ENCODE peak calls at places on chromosomes 7 and 10, in six cellular contexts. K, O, F, J, S and D are unnamed samples. For H3F3A, the result is how much of the 10 kb centered on the place peaks cover.

GRCh38 chr10:43078986-43079273 is 2.1 kb downstream of the RET start:
- DNase-seq in J (no peak), F (peak), S (peak), O (no peak), K (peak), D (no peak)

GRCh38 chr7:71705901-71706300 is 574.0 kb downstream of the GALNT17 start:
- DNase-seq in S (no peak), J (no peak), O (no peak), F (no peak), K (no peak), D (no peak)

GRCh38 chr7:40721344-40721949 is 586.6 kb downstream of the SUGCT start:
- DNase-seq in F (no peak), J (no peak), K (no peak), S (no peak), O (no peak), D (no peak)

GRCh38 chr7:35758421-35758820 is 42.4 kb upstream of the SEPTIN7 start:
- DNase-seq in F (no peak), O (no peak), S (peak), K (peak), J (no peak), D (no peak)

GRCh38 chr10:69483988-69484387 is 32.7 kb downstream of the TSPAN15 start:
- DNase-seq in K (no peak), S (no peak), F (peak), O (no peak), J (no peak), D (no peak)

GRCh38 chr7:16697507-16698199 is 51.7 kb downstream of the BZW2 start:
- DNase-seq in K (no peak), S (no peak), O (peak), J (no peak), F (peak), D (no peak)

GRCh38 chr10:17548162-17548561 is 69.0 kb downstream of the HACD1 start:
- DNase-seq in F (no peak), S (no peak), O (no peak), J (no peak), K (no peak), D (no peak)

GRCh38 chr7:140049339-140050024 is 13.3 kb downstream of the PARP12 start:
- DNase-seq in K (no peak), J (peak), F (no peak), O (peak), S (no peak), D (peak)

GRCh38 chr10:92492748-92493240 is 81.1 kb downstream of the IDE start:
- DNase-seq in F (no peak), K (no peak), S (no peak), J (peak), O (no peak), D (no peak)

GRCh38 chr10:21497177-21497807 is 28.2 kb downstream of the SKIDA1 start:
- DNase-seq in O (peak), K (peak), S (peak), J (peak), F (peak), D (peak)

GRCh38 chr10:43648392-43649148 is at the start of gene ZNF32:
- DNase-seq in J (peak), S (peak), O (peak), K (peak), F (peak), D (peak)

GRCh38 chr10:126110434-126110833 is 214.1 kb downstream of the FANK1 start:
- DNase-seq in K (no peak), J (no peak), O (no peak), F (peak), S (no peak), D (no peak)

GRCh38 chr7:156005202-156005821 is 193.0 kb upstream of the SHH start:
- DNase-seq in F (no peak), S (no peak), J (no peak), K (no peak), O (no peak), D (no peak)

GRCh38 chr10:7756360-7756992 is 31.3 kb downstream of the KIN start:
- DNase-seq in O (no peak), F (peak), S (peak), K (peak), J (peak), D (peak)

GRCh38 chr10:132707121-132707775 is 78.7 kb downstream of the NKX6-2 start:
- DNase-seq in O (no peak), J (no peak), F (no peak), S (no peak), K (no peak), D (no peak)

GRCh38 chr7:2785071-2785500 is 59.0 kb downstream of the GNA12 start:
- DNase-seq in F (peak), K (no peak), S (no peak), O (peak), J (no peak), D (no peak)

GRCh38 chr7:158240801-158241200 is 346.8 kb downstream of the PTPRN2 start:
- DNase-seq in S (no peak), F (no peak), J (no peak), K (no peak), O (no peak), D (no peak)

GRCh38 chr10:3757638-3758490 is 27.1 kb downstream of the KLF6 start:
- DNase-seq in J (peak), F (peak), O (peak), S (no peak), K (no peak), D (peak)

GRCh38 chr7:151088019-151088855 is 2.0 kb downstream of the AGAP3 start:
- DNase-seq in K (peak), O (no peak), F (peak), S (peak), J (peak), D (no peak)

GRCh38 chr10:98599032-98599610 is 152.4 kb upstream of the HPS1 start:
- DNase-seq in F (no peak), O (no peak), J (no peak), K (no peak), S (no peak), D (no peak)

GRCh38 chr10:58514102-58514472 is 1.4 kb downstream of the BICC1 start:
- DNase-seq in J (peak), S (no peak), O (no peak), K (no peak), F (peak), D (no peak)

GRCh38 chr7:44994877-44995554 is 5.0 kb upstream of the CCM2 start:
- DNase-seq in K (no peak), S (no peak), F (no peak), O (no peak), J (no peak), D (peak)
- TF ChIP-seq EZH2 in K (no peak), S (no peak), F (no peak), O (no peak), J (no peak), D (no peak)

DNA sequence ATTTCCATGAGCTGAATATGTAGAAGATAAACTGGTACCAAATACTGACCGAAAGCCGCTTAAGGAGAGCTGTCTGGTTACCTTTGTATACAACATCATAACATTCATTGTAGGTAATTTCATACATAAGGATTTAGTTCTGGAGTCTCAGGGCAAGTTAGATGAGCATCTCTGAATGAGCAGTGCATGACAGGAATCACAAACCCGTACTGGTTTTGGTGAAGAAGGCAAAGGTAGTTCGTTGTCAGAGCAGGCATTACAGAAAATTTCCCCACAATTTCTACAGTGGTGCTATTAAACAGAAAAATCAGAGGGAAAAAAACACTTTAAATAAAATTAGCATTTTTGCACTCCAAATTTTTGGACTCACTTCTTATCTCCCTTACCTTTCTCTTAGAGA is 12.9 kb upstream of the PBLD start:
- DNase-seq in O (no peak), S (no peak), J (no peak), K (no peak), F (no peak), D (no peak)
- H3F3A ChIP-seq in O (half or more), S (half or more), J (half or more), K (under half), F (half or more), D (under half)

GRCh38 chr7:31336202-31337035 is 4.1 kb downstream of the NEUROD6 start:
- DNase-seq in F (no peak), O (no peak), S (peak), J (no peak), K (peak), D (no peak)
- TF ChIP-seq EZH2 in F (no peak), O (no peak), S (peak), J (no peak), K (peak), D (no peak)

GRCh38 chr7:92697012-92697411 is 106.8 kb upstream of the FAM133B start:
- DNase-seq in S (no peak), F (no peak), J (no peak), O (no peak), K (no peak), D (no peak)
- H3F3A ChIP-seq in S (under half), F (half or more), J (under half), O (under half), K (under half), D (under half)